ENCODE peak calls at places on chromosome 3, in seven cellular contexts. Y, U, O, J, I, L and W are unnamed samples. For H3K4me1, the result is how much of the 10 kb centered on the place peaks cover.

GRCh38 chr3:105906834-105907233 is 38.0 kb upstream of the CBLB start:
- DNase-seq in Y (peak), U (peak), O (peak), J (no peak), I (no peak), L (peak), W (no peak)

GRCh38 chr3:110414851-110415250 is 656.8 kb upstream of the NECTIN3 start:
- DNase-seq in Y (peak), U (no peak), O (peak), J (no peak), I (no peak), L (no peak), W (no peak)

GRCh38 chr3:101124125-101124524 is 130.9 kb upstream of the ABI3BP start:
- DNase-seq in Y (no peak), U (no peak), O (peak), J (no peak), I (no peak), L (no peak), W (no peak)

GRCh38 chr3:178907081-178907480 is 164.5 kb downstream of the ZMAT3 start:
- DNase-seq in Y (no peak), U (no peak), O (peak), J (no peak), I (no peak), L (no peak), W (no peak)

GRCh38 chr3:45659661-45660566 is 29.3 kb upstream of the SACM1L start:
- DNase-seq in Y (peak), U (peak), O (peak), J (peak), I (peak), L (peak), W (peak)

GRCh38 chr3:31476209-31476608 is 56.5 kb upstream of the STT3B start:
- DNase-seq in Y (no peak), U (no peak), O (no peak), J (no peak), I (no peak), L (no peak), W (no peak)

GRCh38 chr3:76222115-76222652 is 436.8 kb upstream of the ZNF717 start:
- DNase-seq in Y (peak), U (no peak), O (peak), J (no peak), I (no peak), L (no peak), W (no peak)

GRCh38 chr3:178802993-178803693 is 266.9 kb downstream of the KCNMB2 start:
- DNase-seq in Y (no peak), U (no peak), O (peak), J (no peak), I (no peak), L (no peak), W (no peak)

GRCh38 chr3:42510325-42510724 is 7.9 kb downstream of the VIPR1 start:
- DNase-seq in Y (no peak), U (no peak), O (no peak), J (no peak), I (no peak), L (no peak), W (no peak)

GRCh38 chr3:10983219-10983916 is 9.2 kb upstream of the SLC6A1 start:
- DNase-seq in Y (peak), U (peak), O (peak), J (peak), I (peak), L (no peak), W (no peak)

GRCh38 chr3:194112120-194113106 is 23.5 kb upstream of the HES1 start:
- DNase-seq in Y (peak), U (no peak), O (no peak), J (no peak), I (no peak), L (no peak), W (no peak)

GRCh38 chr3:12829886-12830784 is 11.2 kb downstream of the RPL32 start:
- DNase-seq in Y (peak), U (no peak), O (no peak), J (peak), I (no peak), L (no peak), W (no peak)

GRCh38 chr3:17602126-17602525 is 140.3 kb downstream of the TBC1D5 start:
- DNase-seq in Y (peak), U (no peak), O (no peak), J (no peak), I (no peak), L (no peak), W (no peak)

GRCh38 chr3:37887824-37888223 is 26.1 kb downstream of the CTDSPL start:
- DNase-seq in Y (no peak), U (no peak), O (no peak), J (no peak), I (no peak), L (no peak), W (no peak)

GRCh38 chr3:15638193-15638890 is 36.8 kb downstream of the BTD start:
- DNase-seq in Y (no peak), U (no peak), O (peak), J (no peak), I (no peak), L (no peak), W (no peak)

GRCh38 chr3:8702560-8702959 is 31.0 kb upstream of the CAV3 start:
- DNase-seq in Y (peak), U (no peak), O (no peak), J (no peak), I (no peak), L (no peak), W (no peak)

GRCh38 chr3:180402463-180403073 is 199.4 kb upstream of the TTC14 start:
- DNase-seq in Y (no peak), U (no peak), O (no peak), J (no peak), I (no peak), L (no peak), W (no peak)

GRCh38 chr3:62604301-62604700 is 231.0 kb upstream of the FEZF2 start:
- DNase-seq in Y (peak), U (no peak), O (peak), J (no peak), I (no peak), L (no peak), W (no peak)

GRCh38 chr3:62587579-62588031 is 214.3 kb upstream of the FEZF2 start:
- DNase-seq in Y (peak), U (no peak), O (peak), J (peak), I (no peak), L (no peak), W (no peak)

GRCh38 chr3:16448691-16449090 is 64.8 kb downstream of the RFTN1 start:
- DNase-seq in Y (peak), U (peak), O (peak), J (no peak), I (no peak), L (peak), W (no peak)

GRCh38 chr3:198097048-198097447 is 137.0 kb downstream of the LMLN start:
- DNase-seq in Y (no peak), U (no peak), O (no peak), J (no peak), I (no peak), L (no peak), W (no peak)

GRCh38 chr3:54604495-54604894 is 323.4 kb downstream of the LRTM1 start:
- DNase-seq in Y (no peak), U (no peak), O (no peak), J (no peak), I (no peak), L (no peak), W (no peak)

GRCh38 chr3:152768478-152768877 is 66.5 kb upstream of the P2RY1 start:
- DNase-seq in Y (no peak), U (no peak), O (no peak), J (no peak), I (no peak), L (peak), W (no peak)

GRCh38 chr3:128546646-128547045 is 53.6 kb upstream of the GATA2 start:
- DNase-seq in Y (no peak), U (no peak), O (no peak), J (peak), I (no peak), L (no peak), W (no peak)

GRCh38 chr3:71752911-71753715 is 542 bp upstream of the GPR27 start:
- DNase-seq in Y (no peak), U (no peak), O (no peak), J (peak), I (no peak), L (no peak), W (peak)

GRCh38 chr3:86723433-86723832 is 267.5 kb downstream of the VGLL3 start:
- DNase-seq in Y (peak), U (no peak), O (no peak), J (no peak), I (no peak), L (no peak), W (no peak)

GRCh38 chr3:53089511-53089910 is 40.7 kb downstream of the RFT1 start:
- DNase-seq in Y (no peak), U (no peak), O (no peak), J (no peak), I (no peak), L (peak), W (no peak)

GRCh38 chr3:195060531-195061385 is 210.2 kb downstream of the XXYLT1 start:
- DNase-seq in Y (no peak), U (no peak), O (no peak), J (peak), I (no peak), L (no peak), W (no peak)

GRCh38 chr3:122003112-122003511 is 18.9 kb downstream of the ILDR1 start:
- DNase-seq in Y (no peak), U (no peak), O (no peak), J (no peak), I (no peak), L (no peak), W (no peak)
- H3K4me3 ChIP-seq in Y (no peak), U (no peak), O (no peak), J (no peak), I (no peak), L (no peak), W (no peak)

GRCh38 chr3:111738238-111738637 is 120.8 kb upstream of the PHLDB2 start:
- DNase-seq in Y (no peak), U (no peak), O (no peak), J (no peak), I (no peak), L (no peak), W (no peak)
- H3K4me1 ChIP-seq in Y (half or more), U (under half), O (under half), J (under half), I (under half), L (half or more), W (under half)

DNA sequence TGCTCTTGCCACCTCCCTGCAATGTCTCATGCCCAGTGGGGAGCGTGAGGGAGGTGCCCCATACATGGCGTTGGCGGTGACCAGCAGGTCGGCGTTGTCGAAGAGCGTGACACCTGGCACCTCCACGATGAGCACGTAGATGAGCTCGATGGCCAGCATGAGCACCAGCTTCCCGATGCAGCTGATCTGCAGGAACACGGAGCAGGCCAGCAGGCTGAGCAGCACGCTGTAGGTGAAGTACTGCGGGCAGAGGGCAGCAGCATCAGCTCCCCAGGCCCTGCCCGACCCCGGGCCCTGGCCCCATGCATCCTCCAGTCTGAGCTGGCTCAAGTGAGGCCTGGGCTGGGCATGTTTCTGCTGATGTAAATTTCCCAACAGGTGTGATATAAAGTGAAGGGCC is 98.3 kb downstream of the SEC22A start:
- DNase-seq in Y (no peak), U (no peak), O (no peak), J (no peak), I (no peak), L (no peak), W (no peak)
- H3K4me3 ChIP-seq in Y (no peak), U (no peak), O (no peak), J (no peak), I (no peak), L (no peak), W (no peak)

GRCh38 chr3:120302361-120302760 is 17.3 kb upstream of the GPR156 start:
- DNase-seq in Y (no peak), U (peak), O (no peak), J (no peak), I (no peak), L (no peak), W (no peak)

GRCh38 chr3:120299403-120299802 is 14.4 kb upstream of the GPR156 start:
- DNase-seq in Y (peak), U (no peak), O (no peak), J (no peak), I (no peak), L (no peak), W (no peak)

GRCh38 chr3:120300971-120301370 is 15.9 kb upstream of the GPR156 start:
- DNase-seq in Y (peak), U (no peak), O (no peak), J (no peak), I (no peak), L (no peak), W (no peak)

GRCh38 chr3:120304569-120305090 is 19.6 kb upstream of the GPR156 start:
- DNase-seq in Y (peak), U (no peak), O (no peak), J (no peak), I (no peak), L (no peak), W (no peak)

DNA sequence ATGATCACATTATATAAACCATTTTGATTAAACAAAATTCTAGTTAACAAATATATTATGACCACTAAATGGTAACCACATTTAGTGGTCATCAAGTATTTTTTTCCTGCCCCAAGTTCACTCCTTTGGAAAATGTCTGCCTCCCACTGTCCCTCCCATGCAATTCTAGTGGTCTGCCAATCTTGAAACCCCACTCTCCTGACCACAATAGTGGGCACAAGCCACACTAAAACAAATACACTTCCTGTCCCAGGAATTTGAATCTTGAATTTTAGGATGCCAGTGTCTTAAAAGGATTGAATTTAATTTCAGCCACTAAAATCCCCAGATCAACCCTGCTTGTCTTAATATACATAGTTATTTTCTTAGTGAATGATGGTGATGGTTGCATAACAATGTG is 14.0 kb upstream of the GPR156 start:
- DNase-seq in Y (no peak), U (no peak), O (no peak), J (no peak), I (no peak), L (no peak), W (no peak)
- H3K4me1 ChIP-seq in Y (under half), U (under half), O (under half), J (under half), I (under half), L (under half), W (under half)

DNA sequence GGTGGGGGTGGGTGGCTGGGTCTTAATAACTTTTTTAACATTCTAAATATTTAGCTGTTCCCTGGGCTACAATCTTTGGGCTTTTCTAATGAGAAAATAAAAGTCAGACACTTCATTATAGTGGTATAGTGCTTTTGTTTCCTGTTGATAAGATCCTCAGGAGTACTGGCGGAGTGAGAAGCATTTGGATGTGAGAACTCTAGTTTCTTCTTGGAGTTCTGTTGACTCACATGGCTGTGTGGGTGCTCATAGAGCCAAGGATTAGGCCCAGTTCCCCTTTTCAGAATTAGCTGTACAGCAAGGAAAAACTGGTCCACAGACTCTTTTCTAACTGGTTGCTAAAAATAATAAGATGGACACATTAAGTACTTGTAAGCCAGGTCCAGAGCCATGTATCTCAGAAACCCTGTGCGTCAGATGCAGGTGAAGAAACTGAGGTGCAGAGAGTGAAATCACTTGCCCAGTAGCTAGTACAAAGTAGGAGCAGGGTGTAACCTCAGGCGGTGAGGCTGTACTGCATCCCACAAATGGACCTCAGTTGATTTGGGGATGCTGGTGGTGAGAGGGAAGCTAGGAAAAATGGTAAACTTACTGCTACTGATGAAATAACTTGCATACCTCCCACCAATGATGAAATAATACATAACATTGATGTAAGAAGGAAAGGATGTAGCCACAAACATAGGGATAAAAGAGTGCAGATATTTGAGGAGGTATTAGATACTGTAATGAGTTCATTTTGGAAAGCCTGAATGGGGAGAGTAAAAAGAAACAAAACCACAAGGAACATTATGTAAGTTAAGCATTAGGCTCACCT is 2.4 kb downstream of the ITPR1 start:
- DNase-seq in Y (no peak), U (no peak), O (no peak), J (no peak), I (no peak), L (no peak), W (no peak)
- H3K4me3 ChIP-seq in Y (peak), U (peak), O (no peak), J (no peak), I (peak), L (peak), W (peak)